ENCODE peak calls at places on chromosome 22, in five cellular contexts. D is body of pancreas; K is Peyer's patch; O is CD8-positive, alpha-beta memory T cell; G is right lobe of liver. P is an unnamed sample. For H3K4me1, the result is how much of the 10 kb centered on the place peaks cover.

GRCh38 chr22:49007013-49007653 is 820.5 kb downstream of the BRD1 start:
- DNase-seq in D (no peak), K (no peak), O (no peak), G (no peak), P (no peak)

GRCh38 chr22:17191163-17191562 is 28.1 kb downstream of the ADA2 start:
- DNase-seq in K (no peak), O (no peak), D (no peak), G (no peak), P (no peak)

GRCh38 chr22:22355233-22355834 is 110.7 kb downstream of the VPREB1 start:
- DNase-seq in G (no peak), D (no peak), O (no peak), K (no peak), P (no peak)

GRCh38 chr22:39348909-39349505 is 784 bp upstream of the SYNGR1 start:
- DNase-seq in D (peak), O (no peak), G (no peak), K (no peak), P (no peak)

GRCh38 chr22:50461979-50462540 is 12.8 kb downstream of the SBF1 start:
- DNase-seq in K (no peak), G (no peak), O (no peak), D (no peak), P (no peak)

GRCh38 chr22:25702046-25702445 is 39.9 kb upstream of the MYO18B start:
- DNase-seq in K (no peak), D (no peak), O (no peak), G (no peak), P (no peak)

GRCh38 chr22:38273135-38273761 is 438 bp upstream of the TMEM184B start:
- DNase-seq in G (no peak), O (no peak), D (no peak), K (no peak), P (no peak)

GRCh38 chr22:41660416-41660815 is 28.3 kb downstream of the SNU13 start:
- DNase-seq in D (no peak), K (no peak), G (no peak), O (no peak), P (no peak)

GRCh38 chr22:23088199-23088604 is 17.9 kb downstream of the GNAZ start:
- DNase-seq in K (no peak), D (no peak), O (peak), G (no peak), P (no peak)

GRCh38 chr22:22871536-22872278 is 15.9 kb upstream of the IGLL5 start:
- DNase-seq in D (no peak), O (no peak), G (no peak), K (no peak), P (no peak)

GRCh38 chr22:50016988-50017700 is 4.6 kb upstream of the IL17REL start:
- DNase-seq in G (no peak), D (no peak), K (peak), O (peak), P (peak)

GRCh38 chr22:24040946-24041345 is 29.8 kb downstream of the CABIN1 start:
- DNase-seq in G (no peak), D (no peak), K (no peak), O (no peak), P (no peak)

GRCh38 chr22:22995166-22995565 is 75.2 kb upstream of the GNAZ start:
- DNase-seq in O (no peak), D (no peak), K (no peak), G (no peak), P (no peak)

GRCh38 chr22:17171016-17171312 is 11.9 kb upstream of the HDHD5 start:
- DNase-seq in K (no peak), G (no peak), O (no peak), D (no peak), P (no peak)

GRCh38 chr22:39907605-39908097 is 6.8 kb downstream of the GRAP2 start:
- DNase-seq in O (peak), D (no peak), G (no peak), K (no peak), P (no peak)

GRCh38 chr22:40855960-40856512 is 403 bp downstream of the ST13 start:
- DNase-seq in D (peak), K (peak), O (peak), G (peak), P (peak)

GRCh38 chr22:24181088-24181995 is at the start of gene SUSD2:
- DNase-seq in D (peak), K (peak), G (peak), O (no peak), P (peak)

GRCh38 chr22:40399661-40400060 is 29.3 kb downstream of the SGSM3 start:
- DNase-seq in G (no peak), K (no peak), D (no peak), O (no peak), P (no peak)

GRCh38 chr22:27775087-27775697 is 26.4 kb downstream of the MN1 start:
- DNase-seq in G (no peak), K (no peak), O (no peak), D (no peak), P (no peak)

GRCh38 chr22:37154925-37155712 is 5.4 kb upstream of the IL2RB start:
- DNase-seq in K (no peak), O (no peak), G (no peak), D (no peak), P (no peak)

GRCh38 chr22:37827056-37827455 is 3.9 kb downstream of the GALR3 start:
- DNase-seq in K (no peak), D (no peak), G (no peak), O (no peak), P (no peak)

GRCh38 chr22:46056169-46057041 is 79.4 kb upstream of the WNT7B start:
- DNase-seq in G (peak), D (peak), O (no peak), K (peak), P (peak)
- H3K4me1 ChIP-seq in G (under half), D (half or more), O (half or more), K (under half), P (half or more)

GRCh38 chr22:46111645-46112306 is 38.5 kb upstream of the PPARA start:
- DNase-seq in G (no peak), O (no peak), D (peak), K (no peak), P (no peak)

GRCh38 chr22:46113910-46114517 is 36.3 kb upstream of the PPARA start:
- DNase-seq in O (no peak), D (peak), G (no peak), K (no peak), P (no peak)

GRCh38 chr22:46112405-46112804 is 37.9 kb upstream of the PPARA start:
- DNase-seq in G (no peak), O (no peak), D (no peak), K (no peak), P (no peak)

GRCh38 chr22:46114518-46115387 is 35.6 kb upstream of the PPARA start:
- DNase-seq in D (peak), G (no peak), K (no peak), O (no peak), P (no peak)

DNA sequence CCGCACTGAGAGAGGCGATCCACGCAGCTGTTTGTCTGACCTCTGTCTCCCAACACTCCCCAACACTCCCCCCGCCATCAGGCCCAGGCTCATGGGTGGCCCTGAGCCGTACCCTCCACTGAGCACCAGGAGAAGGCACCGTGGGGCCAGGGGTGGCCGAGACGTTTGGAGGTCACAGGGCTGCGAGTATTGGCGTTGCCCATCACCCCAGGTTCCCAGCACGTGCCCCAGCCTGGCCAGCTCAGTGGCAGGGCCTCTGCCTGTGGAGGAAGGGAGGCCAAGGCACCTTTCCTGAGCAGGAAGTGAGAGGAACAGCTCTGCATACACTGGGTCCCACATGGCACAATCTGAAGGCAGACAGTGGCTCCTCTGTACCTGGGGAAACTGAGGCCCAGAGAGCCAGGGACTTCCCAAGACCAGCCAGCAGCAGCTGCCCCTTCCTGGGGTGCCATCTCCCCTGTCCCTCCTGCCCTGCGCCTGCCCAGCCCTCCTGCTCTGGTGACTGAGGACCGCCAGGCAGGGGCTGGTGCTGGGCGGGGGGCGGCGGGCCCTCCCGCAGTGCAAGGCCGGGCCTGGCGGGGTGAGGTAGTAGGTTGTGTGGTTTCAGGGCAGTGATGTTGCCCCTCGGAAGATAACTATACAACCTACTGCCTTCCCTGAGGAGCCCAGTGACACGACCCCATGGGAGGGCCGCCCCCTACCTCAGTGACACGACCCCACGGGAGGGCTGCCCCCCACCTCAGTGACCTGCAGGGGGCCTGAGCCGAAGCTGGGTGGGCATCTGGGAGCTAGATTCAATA is 37.0 kb upstream of the PPARA start:
- DNase-seq in O (no peak), K (no peak), G (no peak), D (no peak), P (no peak)
- H3K4me1 ChIP-seq in O (under half), K (under half), G (under half), D (half or more), P (under half)

GRCh38 chr22:20223421-20224245 is 44.5 kb downstream of the RTN4R start:
- DNase-seq in K (no peak), D (no peak), O (no peak), G (no peak), P (no peak)

GRCh38 chr22:20220629-20221026 is 47.5 kb downstream of the RTN4R start:
- DNase-seq in D (no peak), K (no peak), G (no peak), O (no peak), P (no peak)

GRCh38 chr22:20224917-20225692 is 43.0 kb downstream of the RTN4R start:
- DNase-seq in D (no peak), O (no peak), G (no peak), K (no peak), P (no peak)

GRCh38 chr22:20221421-20222340 is 46.4 kb downstream of the RTN4R start:
- DNase-seq in O (no peak), G (peak), K (no peak), D (peak), P (no peak)

DNA sequence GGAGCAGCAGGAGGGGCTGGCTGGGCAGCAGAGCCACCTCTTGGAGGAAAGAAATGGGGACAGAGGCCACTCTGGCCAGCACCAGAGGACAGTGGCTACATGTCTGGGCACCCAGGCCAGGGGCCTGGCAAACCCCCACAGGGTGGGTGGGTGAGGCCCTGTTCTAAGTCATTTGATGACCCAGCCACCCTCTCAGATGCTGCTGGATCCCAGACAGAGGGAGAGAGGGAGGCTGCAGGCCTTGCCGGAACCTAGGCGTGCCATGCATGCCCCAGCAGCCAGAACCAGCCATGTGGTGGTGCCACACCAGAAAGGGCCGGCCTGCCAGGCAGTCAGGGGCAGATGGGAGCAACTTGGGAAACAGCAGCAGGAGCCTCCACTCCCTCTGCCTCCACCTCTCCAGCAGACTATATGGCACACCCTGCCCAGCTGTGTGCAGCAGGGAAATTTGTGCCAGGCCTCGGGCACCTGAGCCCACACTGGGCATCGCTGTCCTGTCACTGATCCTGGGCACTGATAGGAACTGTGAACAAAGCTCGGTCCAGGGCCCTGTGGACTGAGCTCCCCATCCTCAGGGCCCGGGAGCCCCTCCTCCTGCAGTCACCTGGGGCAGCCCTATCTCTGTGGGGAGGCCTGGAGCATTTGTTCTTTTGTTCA is 45.2 kb downstream of the RTN4R start:
- DNase-seq in O (no peak), K (no peak), D (no peak), G (no peak), P (no peak)
- H3K4me1 ChIP-seq in O (under half), K (under half), D (under half), G (under half), P (under half)

DNA sequence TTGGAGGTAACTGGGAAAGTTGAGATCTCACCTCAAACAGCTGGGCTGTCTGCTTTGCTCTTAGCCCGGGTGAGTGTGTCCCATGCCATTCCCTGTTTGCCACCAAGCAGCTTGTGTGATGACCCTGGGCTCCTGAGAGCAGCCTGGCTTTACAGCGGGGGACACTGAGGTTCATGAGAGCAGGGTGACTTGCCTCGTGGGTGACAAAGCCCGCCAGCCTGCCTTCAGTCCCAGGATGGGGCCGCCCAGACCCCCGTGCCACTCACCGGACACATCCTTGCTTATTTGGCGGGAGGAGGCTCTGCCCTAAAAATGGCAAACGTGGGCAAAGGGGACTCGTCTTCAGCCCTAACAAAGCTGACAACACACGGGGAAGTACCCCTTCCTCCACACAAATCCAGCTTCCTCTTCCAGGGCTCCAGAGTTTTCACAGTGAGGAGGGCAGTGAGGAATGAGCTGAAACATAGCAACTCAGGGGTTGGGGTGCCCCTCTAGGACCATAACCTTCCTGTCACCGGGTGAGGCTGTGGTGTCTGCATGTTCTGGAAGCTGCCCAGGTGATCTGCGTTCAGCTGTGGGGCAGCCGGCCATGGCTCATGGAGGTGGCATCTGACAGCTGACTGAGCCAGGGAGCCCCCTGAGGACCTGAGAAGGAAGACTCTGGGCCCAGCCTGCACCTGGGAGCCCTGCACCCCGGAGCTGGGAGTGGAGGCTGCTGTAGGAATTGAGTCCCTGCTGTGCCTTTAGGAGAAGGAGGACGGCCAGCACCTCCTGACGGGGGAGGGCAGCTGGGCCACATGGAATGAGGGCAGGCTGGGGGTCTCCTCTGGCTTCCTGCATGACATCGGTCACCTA is 16.7 kb downstream of the RIBC2 start:
- DNase-seq in G (peak), K (peak), O (no peak), D (no peak), P (peak)
- H3K4me1 ChIP-seq in G (under half), K (under half), O (under half), D (under half), P (under half)

DNA sequence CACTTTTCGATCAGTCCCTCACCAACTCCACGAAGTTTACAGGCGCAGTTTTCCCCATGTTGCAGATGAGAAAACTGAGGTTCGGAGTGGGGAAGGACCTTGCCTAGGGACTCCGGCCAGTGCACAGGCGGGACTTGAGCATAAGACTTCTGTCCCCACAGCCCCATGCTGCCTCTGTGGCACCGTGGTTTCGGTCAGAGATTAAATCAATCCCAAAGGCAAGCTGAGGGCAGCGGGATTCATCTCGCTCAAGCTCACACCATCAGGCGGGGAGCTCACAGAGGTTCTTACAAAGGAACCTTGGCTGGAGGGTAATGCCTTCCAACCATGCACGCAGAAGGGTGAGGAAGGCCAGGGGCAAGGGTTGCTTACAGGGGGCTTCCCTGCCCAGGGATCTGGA is 115.5 kb downstream of the PHF21B start:
- DNase-seq in D (no peak), G (peak), O (no peak), K (peak), P (no peak)
- H3K4me1 ChIP-seq in D (under half), G (under half), O (under half), K (under half), P (under half)